ENCODE peak calls at places on chromosomes 4 and X, in nine cellular contexts. I is H4, Z is NCI-H1048, C is AG10803, D is HuH-7, S is natural killer cell, E is fibroblast of gingiva, H is GM19239, N is iris pigment epithelial cell. X is an unnamed sample.

GRCh38 chrX:133674726-133675470 is 259.6 kb upstream of the GPC4 start:
- DNase-seq in I (no peak), Z (no peak), C (no peak), D (no peak), S (no peak), E (no peak), H (no peak), N (no peak), X (no peak)

GRCh38 chr4:76902233-76902890 is 4.4 kb upstream of the SOWAHB start:
- DNase-seq in I (no peak), Z (no peak), C (no peak), D (peak), S (no peak), E (no peak), H (no peak), N (no peak), X (no peak)

GRCh38 chr4:86386201-86386600 is 26.3 kb upstream of the MAPK10 start:
- DNase-seq in I (no peak), Z (no peak), C (no peak), D (no peak), S (no peak), E (no peak), H (no peak), N (no peak), X (no peak)

GRCh38 chr4:1652088-1652487 is 32.0 kb downstream of the FAM53A start:
- DNase-seq in I (no peak), Z (no peak), C (no peak), D (no peak), S (no peak), E (no peak), H (no peak), N (no peak), X (no peak)

GRCh38 chr4:147326581-147326980 is 154.3 kb upstream of the EDNRA start:
- DNase-seq in I (no peak), Z (no peak), C (peak), D (no peak), S (no peak), E (peak), H (no peak), N (peak), X (no peak)

GRCh38 chr4:85243857-85244256 is 231.1 kb upstream of the ARHGAP24 start:
- DNase-seq in I (no peak), Z (no peak), C (peak), D (no peak), S (no peak), E (no peak), H (no peak), N (peak), X (no peak)

GRCh38 chr4:120842046-120842445 is 80.5 kb downstream of the PRDM5 start:
- DNase-seq in I (no peak), Z (no peak), C (peak), D (no peak), S (no peak), E (peak), H (no peak), N (peak), X (no peak)

GRCh38 chrX:65894138-65894537 is 145.7 kb downstream of the VSIG4 start:
- DNase-seq in I (peak), Z (no peak), C (no peak), D (no peak), S (no peak), E (no peak), H (no peak), N (no peak), X (peak)

GRCh38 chrX:125757794-125758564 is 408.1 kb downstream of the DCAF12L2 start:
- DNase-seq in I (peak), Z (no peak), C (no peak), D (no peak), S (no peak), E (no peak), H (no peak), N (no peak), X (no peak)

GRCh38 chrX:51608071-51608470 is 10.6 kb downstream of the CENPVL3 start:
- DNase-seq in I (peak), Z (no peak), C (peak), D (no peak), S (no peak), E (peak), H (no peak), N (peak), X (no peak)

GRCh38 chr4:86256086-86256485 is 103.8 kb downstream of the MAPK10 start:
- DNase-seq in I (no peak), Z (no peak), C (no peak), D (no peak), S (no peak), E (no peak), H (no peak), N (no peak), X (no peak)

GRCh38 chrX:12690646-12691045 is 100.6 kb upstream of the PRPS2 start:
- DNase-seq in I (no peak), Z (no peak), C (no peak), D (no peak), S (no peak), E (no peak), H (no peak), N (no peak), X (no peak)

GRCh38 chr4:6372649-6373525 is 99.5 kb downstream of the PPP2R2C start:
- DNase-seq in I (peak), Z (no peak), C (peak), D (peak), S (no peak), E (no peak), H (peak), N (peak), X (no peak)

GRCh38 chrX:73841337-73841736 is 278.3 kb downstream of the CHIC1 start:
- DNase-seq in I (no peak), Z (no peak), C (no peak), D (no peak), S (no peak), E (no peak), H (no peak), N (no peak), X (no peak)

GRCh38 chrX:132393090-132393884 is 95.6 kb downstream of the MBNL3 start:
- DNase-seq in I (no peak), Z (no peak), C (no peak), D (no peak), S (no peak), E (no peak), H (no peak), N (no peak), X (no peak)

GRCh38 chrX:15616531-15616930 is 15.8 kb upstream of the ACE2 start:
- DNase-seq in I (no peak), Z (no peak), C (no peak), D (no peak), S (no peak), E (peak), H (no peak), N (no peak), X (no peak)

GRCh38 chrX:9494806-9495205 is 29.9 kb downstream of the TBL1X start:
- DNase-seq in I (no peak), Z (no peak), C (peak), D (no peak), S (no peak), E (peak), H (no peak), N (peak), X (no peak)

GRCh38 chr4:125365731-125366130 is 51.0 kb downstream of the FAT4 start:
- DNase-seq in I (no peak), Z (no peak), C (no peak), D (no peak), S (no peak), E (no peak), H (no peak), N (no peak), X (no peak)

GRCh38 chr4:15729910-15730533 is 27.2 kb downstream of the BST1 start:
- DNase-seq in I (peak), Z (no peak), C (peak), D (peak), S (no peak), E (peak), H (peak), N (peak), X (peak)

GRCh38 chr4:57119054-57119651 is 9.0 kb upstream of the IGFBP7 start:
- DNase-seq in I (peak), Z (no peak), C (peak), D (no peak), S (no peak), E (peak), H (no peak), N (peak), X (no peak)

GRCh38 chrX:35919536-35920309 is at the start of gene CFAP47:
- DNase-seq in I (peak), Z (no peak), C (no peak), D (no peak), S (no peak), E (no peak), H (no peak), N (no peak), X (no peak)

GRCh38 chrX:45515262-45516215 is 314.9 kb upstream of the DIPK2B start:
- DNase-seq in I (peak), Z (no peak), C (peak), D (peak), S (no peak), E (peak), H (no peak), N (peak), X (no peak)

GRCh38 chrX:27680726-27681125 is 90.6 kb downstream of the DCAF8L2 start:
- DNase-seq in I (no peak), Z (no peak), C (no peak), D (no peak), S (no peak), E (no peak), H (no peak), N (peak), X (no peak)

GRCh38 chr4:123816970-123817688 is 420.5 kb downstream of the SPRY1 start:
- DNase-seq in I (no peak), Z (no peak), C (no peak), D (no peak), S (no peak), E (no peak), H (no peak), N (no peak), X (no peak)

GRCh38 chr4:2263701-2264321 is 1.9 kb upstream of the MXD4 start:
- DNase-seq in I (no peak), Z (no peak), C (no peak), D (no peak), S (no peak), E (no peak), H (no peak), N (no peak), X (no peak)

GRCh38 chr4:87026795-87027495 is 92.1 kb downstream of the AFF1 start:
- DNase-seq in I (no peak), Z (no peak), C (no peak), D (no peak), S (no peak), E (no peak), H (no peak), N (no peak), X (no peak)

GRCh38 chr4:67877086-67877485 is 6.7 kb downstream of the TMPRSS11D start:
- DNase-seq in I (no peak), Z (no peak), C (no peak), D (no peak), S (no peak), E (no peak), H (no peak), N (no peak), X (no peak)

GRCh38 chr4:152663203-152664066 is 16.4 kb downstream of the TMEM154 start:
- DNase-seq in I (no peak), Z (no peak), C (peak), D (no peak), S (no peak), E (peak), H (no peak), N (no peak), X (no peak)

GRCh38 chrX:96906741-96907140 is 23.0 kb downstream of the RPA4 start:
- DNase-seq in I (peak), Z (no peak), C (no peak), D (no peak), S (no peak), E (no peak), H (no peak), N (peak), X (no peak)

GRCh38 chr4:143389543-143390195 is 53.0 kb downstream of the GAB1 start:
- DNase-seq in I (no peak), Z (no peak), C (peak), D (no peak), S (no peak), E (peak), H (no peak), N (peak), X (no peak)

GRCh38 chrX:112163916-112164315 is 81.3 kb upstream of the TRPC5 start:
- DNase-seq in I (peak), Z (no peak), C (peak), D (no peak), S (no peak), E (no peak), H (no peak), N (no peak), X (no peak)

GRCh38 chr4:89535251-89535650 is 227.7 kb upstream of the GPRIN3 start:
- DNase-seq in I (no peak), Z (no peak), C (no peak), D (no peak), S (no peak), E (no peak), H (no peak), N (no peak), X (no peak)

GRCh38 chr4:4425696-4426095 is 38.8 kb downstream of the NSG1 start:
- DNase-seq in I (no peak), Z (no peak), C (no peak), D (no peak), S (no peak), E (no peak), H (no peak), N (no peak), X (no peak)

GRCh38 chrX:38578152-38578551 is 16.8 kb downstream of the TSPAN7 start:
- DNase-seq in I (no peak), Z (no peak), C (no peak), D (peak), S (no peak), E (no peak), H (no peak), N (no peak), X (no peak)

GRCh38 chr4:61374612-61374920 is 174.4 kb downstream of the ADGRL3 start:
- DNase-seq in I (no peak), Z (peak), C (no peak), D (no peak), S (no peak), E (peak), H (no peak), N (peak), X (no peak)

GRCh38 chr4:38290360-38290759 is 330.2 kb downstream of the PTTG2 start:
- DNase-seq in I (no peak), Z (no peak), C (peak), D (no peak), S (no peak), E (peak), H (no peak), N (peak), X (no peak)

GRCh38 chr4:157897971-157898370 is 274.9 kb downstream of the GASK1B start:
- DNase-seq in I (no peak), Z (no peak), C (no peak), D (no peak), S (no peak), E (no peak), H (no peak), N (no peak), X (no peak)

GRCh38 chrX:150731795-150732194 is 38.6 kb downstream of the MTMR1 start:
- DNase-seq in I (peak), Z (no peak), C (peak), D (no peak), S (no peak), E (peak), H (no peak), N (peak), X (no peak)

GRCh38 chr4:176927664-176928063 is 134.9 kb upstream of the VEGFC start:
- DNase-seq in I (no peak), Z (no peak), C (peak), D (no peak), S (no peak), E (peak), H (no peak), N (peak), X (no peak)

GRCh38 chr4:148874331-148874730 is 432.1 kb upstream of the NR3C2 start:
- DNase-seq in I (no peak), Z (no peak), C (no peak), D (no peak), S (no peak), E (no peak), H (no peak), N (no peak), X (no peak)